ENCODE peak calls at places on chromosomes 13 and 19, in four cellular contexts. N, P, G and W are unnamed samples.
A peak's percentile ranks its signal among the peaks of the same experiment; 100 is the strongest.

GRCh38 chr13:55615080-55615479 is 1525.6 kb upstream of the PRR20A start:
- DNase-seq in N (no peak), P (no peak), G (no peak), W (no peak)

GRCh38 chr13:60679131-60679530 is 282.1 kb downstream of the TDRD3 start:
- DNase-seq in N (no peak), P (no peak), G (no peak), W (no peak)

GRCh38 chr13:98972627-98973026 is 5.2 kb downstream of the DOCK9 start:
- DNase-seq in N (no peak), P (peak; percentile 93), G (no peak), W (no peak)

GRCh38 chr19:42406111-42406510 is 16.0 kb upstream of the CNFN start:
- DNase-seq in N (no peak), P (no peak), G (no peak), W (no peak)

GRCh38 chr19:49889687-49890348 is 6.9 kb downstream of the IL4I1 start:
- DNase-seq in N (peak; percentile 72), P (peak; percentile 38), G (peak; percentile 67), W (no peak)

GRCh38 chr13:88285329-88285728 is 614.2 kb downstream of the SLITRK5 start:
- DNase-seq in N (no peak), P (no peak), G (no peak), W (no peak)

GRCh38 chr19:55273978-55274707 is 5.8 kb downstream of the HSPBP1 start:
- DNase-seq in N (no peak), P (no peak), G (no peak), W (no peak)

GRCh38 chr19:47885067-47885463 is 1.1 kb downstream of the SULT2A1 start:
- DNase-seq in N (no peak), P (no peak), G (no peak), W (no peak)

GRCh38 chr19:18898081-18898532 is 2.1 kb upstream of the CERS1 start:
- DNase-seq in N (no peak), P (no peak), G (peak; percentile 72), W (peak; percentile 55)

GRCh38 chr13:20565120-20565736 is 1.7 kb upstream of the IFT88 start:
- DNase-seq in N (no peak), P (no peak), G (no peak), W (no peak)

GRCh38 chr13:94168784-94169512 is 310.5 kb downstream of the DCT start:
- DNase-seq in N (no peak), P (no peak), G (no peak), W (no peak)

GRCh38 chr13:36549771-36550170 is 117.5 kb downstream of the CCNA1 start:
- DNase-seq in N (no peak), P (no peak), G (no peak), W (no peak)

GRCh38 chr19:49017666-49018351 is 918 bp upstream of the LHB start:
- DNase-seq in N (no peak), P (peak; percentile 79), G (peak; percentile 74), W (peak; percentile 86)

GRCh38 chr13:30847697-30848307 is 58.3 kb upstream of the MEDAG start:
- DNase-seq in N (no peak), P (peak; percentile 96), G (no peak), W (no peak)

GRCh38 chr19:2476451-2477140 is 669 bp downstream of the GADD45B start:
- DNase-seq in N (peak; percentile 39), P (peak; percentile 64), G (peak; percentile 69), W (no peak)

GRCh38 chr13:36313047-36313969 is 15.7 kb upstream of the CCDC169 start:
- DNase-seq in N (no peak), P (no peak), G (no peak), W (no peak)

GRCh38 chr19:37217533-37217854 is 520 bp upstream of the ZNF383 start:
- DNase-seq in N (no peak), P (no peak), G (peak; percentile 80), W (no peak)

GRCh38 chr19:1672769-1673644 is 20.6 kb upstream of the TCF3 start:
- DNase-seq in N (no peak), P (no peak), G (no peak), W (no peak)

GRCh38 chr19:6590458-6591319 is at the start of gene CD70:
- DNase-seq in N (no peak), P (no peak), G (peak; percentile 7), W (no peak)

GRCh38 chr19:12995596-12996541 is 594 bp downstream of the NFIX start:
- DNase-seq in N (no peak), P (peak; percentile 46), G (peak; percentile 92), W (peak; percentile 52)

GRCh38 chr19:46426506-46427162 is 2.1 kb downstream of the PNMA8C start:
- DNase-seq in N (peak; percentile 86), P (peak; percentile 79), G (peak; percentile 84), W (peak; percentile 93)

GRCh38 chr13:110017379-110017778 is 231.0 kb upstream of the IRS2 start:
- DNase-seq in N (no peak), P (peak; percentile 97), G (no peak), W (no peak)

GRCh38 chr19:19550454-19550842 is 12.4 kb downstream of the CILP2 start:
- DNase-seq in N (no peak), P (peak; percentile 40), G (no peak), W (no peak)

GRCh38 chr19:55491546-55492360 is 3.5 kb downstream of the SSC5D start:
- DNase-seq in N (no peak), P (no peak), G (no peak), W (no peak)

GRCh38 chr19:8423821-8424223 is 10.7 kb downstream of the MARCHF2 start:
- DNase-seq in N (peak; percentile 58), P (peak; percentile 98), G (peak; percentile 80), W (peak; percentile 48)

GRCh38 chr13:32426191-32426980 is 1.5 kb downstream of the N4BP2L1 start:
- DNase-seq in N (peak; percentile 54), P (peak; percentile 28), G (no peak), W (no peak)

GRCh38 chr13:74221752-74222151 is 87.5 kb upstream of the KLF12 start:
- DNase-seq in N (no peak), P (no peak), G (no peak), W (no peak)

GRCh38 chr13:94345374-94346195 is 133.9 kb downstream of the DCT start:
- DNase-seq in N (peak; percentile 22), P (peak; percentile 44), G (no peak), W (no peak)

GRCh38 chr19:5590865-5591154 is 23.1 kb upstream of the TINCR start:
- DNase-seq in N (no peak), P (no peak), G (no peak), W (no peak)

GRCh38 chr19:17441241-17442135 is 7.0 kb downstream of the TMEM221 start:
- DNase-seq in N (no peak), P (peak; percentile 34), G (peak; percentile 68), W (no peak)

GRCh38 chr19:12825259-12826131 is 8.9 kb downstream of the RTBDN start:
- DNase-seq in N (no peak), P (peak; percentile 29), G (peak; percentile 93), W (peak; percentile 76)

GRCh38 chr13:79528759-79529191 is 47.8 kb downstream of the NDFIP2 start:
- DNase-seq in N (no peak), P (no peak), G (no peak), W (no peak)

GRCh38 chr19:12580180-12580694 is 29.0 kb upstream of the ZNF564 start:
- DNase-seq in N (no peak), P (peak; percentile 83), G (no peak), W (no peak)

GRCh38 chr13:46831588-46832194 is 34.7 kb upstream of the ESD start:
- DNase-seq in N (peak; percentile 75), P (peak; percentile 56), G (peak; percentile 28), W (no peak)

GRCh38 chr13:101058841-101059240 is 357.5 kb downstream of the NALCN start:
- DNase-seq in N (no peak), P (no peak), G (no peak), W (no peak)

GRCh38 chr13:74406439-74406838 is 272.2 kb upstream of the KLF12 start:
- DNase-seq in N (peak; percentile 11), P (peak; percentile 4), G (no peak), W (no peak)

GRCh38 chr13:28394422-28394821 is 100.5 kb downstream of the FLT1 start:
- DNase-seq in N (peak; percentile 55), P (peak; percentile 48), G (no peak), W (no peak)

GRCh38 chr13:100547805-100548204 is 40.8 kb downstream of the GGACT start:
- DNase-seq in N (no peak), P (peak; percentile 28), G (no peak), W (no peak)

GRCh38 chr19:55080121-55080914 is 4.6 kb downstream of the EPS8L1 start:
- DNase-seq in N (no peak), P (peak; percentile 79), G (peak; percentile 98), W (peak; percentile 87)

GRCh38 chr19:34596989-34597388 is 80.0 kb downstream of the SCGB2B2 start:
- DNase-seq in N (no peak), P (no peak), G (no peak), W (no peak)